ENCODE peak calls at places on chromosomes 4 and X, in seven cellular contexts. One of them, this sample, is unnamed.

GRCh38 chr4:45063166-45063565 is 336.8 kb upstream of the GNPDA2 start:
- DNase-seq in NB4: no peak
- DNase-seq in fibroblast of the aortic adventitia: no peak
- DNase-seq in lower lobe of right lung: no peak
- DNase-seq in left lung: no peak
- DNase-seq in fibroblast of lung: no peak
- DNase-seq in AG09309: no peak
- DNase-seq in this sample: no peak

GRCh38 chr4:159191989-159192388 is 89.1 kb downstream of the RAPGEF2 start:
- DNase-seq in lower lobe of right lung: no peak
- DNase-seq in left lung: no peak
- DNase-seq in AG09309: peak; percentile 45
- DNase-seq in NB4: peak; percentile 20
- DNase-seq in fibroblast of the aortic adventitia: peak; percentile 76
- DNase-seq in fibroblast of lung: peak; percentile 88
- DNase-seq in this sample: peak; percentile 59

GRCh38 chr4:39032218-39033085 is at the start of gene TMEM156:
- DNase-seq in NB4: peak; percentile 92
- DNase-seq in left lung: no peak
- DNase-seq in fibroblast of the aortic adventitia: peak; percentile 14
- DNase-seq in lower lobe of right lung: no peak
- DNase-seq in AG09309: no peak
- DNase-seq in fibroblast of lung: no peak
- DNase-seq in this sample: no peak

GRCh38 chr4:179313823-179314222 is 1871.6 kb upstream of the AGA start:
- DNase-seq in left lung: no peak
- DNase-seq in NB4: no peak
- DNase-seq in fibroblast of lung: no peak
- DNase-seq in fibroblast of the aortic adventitia: no peak
- DNase-seq in lower lobe of right lung: no peak
- DNase-seq in AG09309: no peak
- DNase-seq in this sample: no peak

GRCh38 chrX:39020051-39020669 is 218.9 kb downstream of the MID1IP1 start:
- DNase-seq in fibroblast of the aortic adventitia: no peak
- DNase-seq in left lung: no peak
- DNase-seq in AG09309: no peak
- DNase-seq in NB4: peak; percentile 74
- DNase-seq in lower lobe of right lung: peak; percentile 42
- DNase-seq in fibroblast of lung: no peak
- DNase-seq in this sample: no peak

GRCh38 chr4:61555789-61556188 is 355.7 kb downstream of the ADGRL3 start:
- DNase-seq in lower lobe of right lung: no peak
- DNase-seq in fibroblast of the aortic adventitia: peak; percentile 62
- DNase-seq in fibroblast of lung: peak; percentile 87
- DNase-seq in left lung: no peak
- DNase-seq in AG09309: no peak
- DNase-seq in NB4: no peak
- DNase-seq in this sample: no peak

GRCh38 chrX:44462851-44463250 is 79.8 kb downstream of the FUNDC1 start:
- DNase-seq in fibroblast of the aortic adventitia: peak; percentile 6
- DNase-seq in fibroblast of lung: peak; percentile 53
- DNase-seq in lower lobe of right lung: no peak
- DNase-seq in left lung: no peak
- DNase-seq in NB4: no peak
- DNase-seq in AG09309: no peak
- DNase-seq in this sample: peak; percentile 19

GRCh38 chr4:132642196-132642817 is 506.8 kb upstream of the PCDH10 start:
- DNase-seq in fibroblast of the aortic adventitia: peak; percentile 46
- DNase-seq in AG09309: no peak
- DNase-seq in lower lobe of right lung: no peak
- DNase-seq in fibroblast of lung: peak; percentile 33
- DNase-seq in left lung: no peak
- DNase-seq in NB4: peak; percentile 57
- DNase-seq in this sample: no peak

DNA sequence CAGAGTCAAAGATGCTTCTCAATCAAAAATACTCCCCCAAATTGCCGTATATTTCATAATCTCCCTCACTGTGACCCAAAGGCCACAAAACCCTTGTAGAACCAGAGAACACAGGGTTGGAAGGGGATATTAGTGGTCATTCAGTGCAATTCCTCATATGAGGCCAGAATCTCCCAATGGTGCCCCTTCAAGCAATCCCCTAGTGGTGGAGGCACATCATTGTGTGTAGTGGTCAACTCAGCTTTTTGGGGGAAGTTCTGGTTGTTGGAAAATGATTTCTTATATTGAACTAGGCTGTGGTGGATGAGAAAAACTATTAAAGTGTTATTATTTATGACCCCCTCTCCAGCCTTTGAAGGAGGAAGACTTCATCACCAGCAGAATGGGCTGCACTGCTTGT is 17.6 kb upstream of the BOD1L1 start:
- DNase-seq in fibroblast of lung: no peak
- DNase-seq in left lung: no peak
- DNase-seq in NB4: no peak
- DNase-seq in lower lobe of right lung: no peak
- DNase-seq in AG09309: no peak
- DNase-seq in fibroblast of the aortic adventitia: no peak
- DNase-seq in this sample: no peak
- TF ChIP-seq CTCF in fibroblast of lung: peak; percentile 6
- TF ChIP-seq CTCF in left lung: no peak
- TF ChIP-seq CTCF in NB4: peak; percentile 32
- TF ChIP-seq CTCF in lower lobe of right lung: no peak
- TF ChIP-seq CTCF in AG09309: no peak
- TF ChIP-seq CTCF in fibroblast of the aortic adventitia: no peak
- TF ChIP-seq CTCF in this sample: peak; percentile 10

DNA sequence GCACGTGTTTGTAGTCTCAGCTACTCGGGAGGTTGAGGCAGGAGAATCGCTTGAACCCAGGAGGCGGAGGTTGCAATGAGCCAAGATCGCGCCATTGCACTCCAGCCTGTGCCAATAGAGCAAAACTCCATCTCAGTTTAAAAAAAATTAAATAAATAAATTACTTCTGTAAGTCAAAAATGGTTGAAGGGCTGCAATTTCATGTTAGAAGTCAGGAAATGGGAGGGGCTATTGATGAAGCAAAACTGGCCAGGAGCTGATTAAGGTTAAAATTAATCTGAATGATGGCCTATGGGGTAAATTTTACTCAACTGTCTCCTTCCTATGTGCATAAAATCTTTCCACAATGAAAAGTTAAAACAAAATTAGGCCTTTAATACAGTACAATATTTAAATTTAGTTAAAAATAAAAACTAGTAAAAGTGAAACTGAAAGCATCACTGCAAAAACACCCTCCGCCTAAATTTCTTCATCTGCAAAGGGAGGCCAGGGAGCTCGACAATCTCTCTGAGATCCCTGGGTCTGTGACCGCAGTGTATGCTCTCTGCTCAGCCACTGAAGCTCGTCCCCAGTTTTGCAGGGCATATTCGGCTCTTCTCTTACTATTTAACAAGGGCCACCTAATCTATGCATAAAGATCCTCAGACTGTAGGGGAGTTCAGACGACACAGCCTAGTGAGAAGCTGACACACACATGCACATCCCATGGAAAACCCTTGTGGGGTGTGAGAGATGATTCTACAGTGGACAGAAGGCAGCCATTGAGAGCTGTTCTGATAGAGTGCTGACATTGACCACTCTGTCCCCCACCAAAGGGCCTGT is 57.2 kb downstream of the IRF2 start:
- DNase-seq in fibroblast of the aortic adventitia: peak; percentile 45
- DNase-seq in lower lobe of right lung: no peak
- DNase-seq in NB4: peak; percentile 82
- DNase-seq in AG09309: no peak
- DNase-seq in left lung: no peak
- DNase-seq in fibroblast of lung: no peak
- DNase-seq in this sample: no peak
- H3K4me3 ChIP-seq in fibroblast of the aortic adventitia: peak overlapping the region; percentile 51
- H3K4me3 ChIP-seq in lower lobe of right lung: peak overlapping the region; percentile 32
- H3K4me3 ChIP-seq in NB4: peak overlapping the region; percentile 43
- H3K4me3 ChIP-seq in AG09309: peak overlapping the region; percentile 9
- H3K4me3 ChIP-seq in left lung: peak overlapping the region; percentile 22
- H3K4me3 ChIP-seq in fibroblast of lung: peak overlapping the region; percentile 28
- H3K4me3 ChIP-seq in this sample: peak overlapping the region; percentile 34

GRCh38 chrX:54785901-54786300 is 12.2 kb downstream of the ITIH6 start:
- DNase-seq in fibroblast of lung: no peak
- DNase-seq in left lung: no peak
- DNase-seq in NB4: peak; percentile 25
- DNase-seq in lower lobe of right lung: no peak
- DNase-seq in fibroblast of the aortic adventitia: peak; percentile 13
- DNase-seq in AG09309: no peak
- DNase-seq in this sample: peak; percentile 1
- TF ChIP-seq CTCF in fibroblast of lung: no peak
- TF ChIP-seq CTCF in left lung: no peak
- TF ChIP-seq CTCF in NB4: peak; percentile 18
- TF ChIP-seq CTCF in lower lobe of right lung: no peak
- TF ChIP-seq CTCF in fibroblast of the aortic adventitia: peak; percentile 28
- TF ChIP-seq CTCF in AG09309: peak; percentile 39
- TF ChIP-seq CTCF in this sample: peak; percentile 26

DNA sequence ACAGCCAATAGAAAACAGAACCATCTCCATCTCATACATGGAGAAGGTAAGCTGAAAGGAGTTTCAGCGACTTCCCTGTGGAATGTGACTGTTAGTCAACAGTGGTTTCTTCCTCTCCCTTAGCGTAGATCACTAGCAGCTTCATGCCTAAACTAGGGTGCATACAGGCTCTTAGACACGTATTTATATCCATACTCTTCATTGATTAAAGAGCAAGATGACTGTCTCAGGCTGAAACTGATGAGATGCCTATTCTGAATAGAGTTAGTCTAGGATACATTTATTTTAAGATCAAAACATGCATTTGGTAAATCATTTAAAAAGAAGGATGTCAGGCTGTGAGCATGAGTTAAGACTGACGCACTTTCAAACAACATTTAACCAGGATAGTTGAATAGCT is 423.3 kb downstream of the ARHGAP24 start:
- DNase-seq in lower lobe of right lung: no peak
- DNase-seq in left lung: no peak
- DNase-seq in fibroblast of the aortic adventitia: no peak
- DNase-seq in NB4: no peak
- DNase-seq in AG09309: no peak
- DNase-seq in fibroblast of lung: no peak
- DNase-seq in this sample: no peak
- H3K4me3 ChIP-seq in lower lobe of right lung: no peak overlapping the region
- H3K4me3 ChIP-seq in left lung: no peak overlapping the region
- H3K4me3 ChIP-seq in fibroblast of the aortic adventitia: no peak overlapping the region
- H3K4me3 ChIP-seq in NB4: no peak overlapping the region
- H3K4me3 ChIP-seq in AG09309: no peak overlapping the region
- H3K4me3 ChIP-seq in fibroblast of lung: no peak overlapping the region
- H3K4me3 ChIP-seq in this sample: no peak overlapping the region

GRCh38 chr4:41748788-41749445 is 392 bp upstream of the PHOX2B start:
- DNase-seq in NB4: no peak
- DNase-seq in fibroblast of lung: no peak
- DNase-seq in lower lobe of right lung: no peak
- DNase-seq in left lung: no peak
- DNase-seq in fibroblast of the aortic adventitia: no peak
- DNase-seq in AG09309: no peak
- DNase-seq in this sample: no peak
- TF ChIP-seq CTCF in NB4: no peak
- TF ChIP-seq CTCF in fibroblast of lung: no peak
- TF ChIP-seq CTCF in lower lobe of right lung: no peak
- TF ChIP-seq CTCF in left lung: no peak
- TF ChIP-seq CTCF in fibroblast of the aortic adventitia: no peak
- TF ChIP-seq CTCF in AG09309: no peak
- TF ChIP-seq CTCF in this sample: no peak